ENCODE peak calls at places on chromosomes 2 and 18, in six cellular contexts. W, L, O, U, I and F are unnamed samples.

GRCh38 chr2:84493494-84493893 is 22.8 kb upstream of the DNAH6 start:
- DNase-seq in O (no peak), I (no peak), L (peak), W (no peak), U (peak), F (peak)

GRCh38 chr2:241364781-241365180 is 8.7 kb downstream of the FARP2 start:
- DNase-seq in U (no peak), W (no peak), O (no peak), L (no peak), I (no peak), F (no peak)

GRCh38 chr2:43269074-43269572 is 42.7 kb upstream of the ZFP36L2 start:
- DNase-seq in W (no peak), U (peak), L (peak), I (no peak), O (peak), F (peak)

GRCh38 chr18:62590799-62591640 is 68.2 kb downstream of the ZCCHC2 start:
- DNase-seq in L (no peak), U (no peak), W (no peak), O (peak), I (no peak), F (no peak)

GRCh38 chr2:8567469-8568108 is 114.3 kb upstream of the ID2 start:
- DNase-seq in W (no peak), U (no peak), I (no peak), L (peak), O (no peak), F (no peak)

GRCh38 chr2:118387509-118387908 is 299.2 kb downstream of the INSIG2 start:
- DNase-seq in L (peak), U (peak), O (no peak), I (no peak), W (no peak), F (peak)

GRCh38 chr18:62710417-62710816 is 4.9 kb upstream of the PHLPP1 start:
- DNase-seq in L (no peak), I (no peak), O (peak), U (no peak), W (no peak), F (peak)

GRCh38 chr2:196399736-196400691 is 228.6 kb upstream of the STK17B start:
- DNase-seq in U (no peak), L (peak), W (no peak), O (no peak), I (no peak), F (peak)

GRCh38 chr2:25491003-25491696 is 149.4 kb upstream of the DNMT3A start:
- DNase-seq in I (no peak), U (no peak), O (no peak), L (peak), W (no peak), F (peak)

GRCh38 chr2:3628241-3628679 is 29.7 kb upstream of the ALLC start:
- DNase-seq in U (no peak), W (no peak), I (no peak), O (no peak), L (no peak), F (no peak)